ENCODE peak calls at places on chromosomes 1 and 21, in nine cellular contexts. T is heart left ventricle; G is PC-3; B is upper lobe of right lung; H is heart right ventricle; U is keratinocyte; Q is psoas muscle; L is pancreas; Z is CD8-positive, alpha-beta memory T cell. I is an unnamed sample.

GRCh38 chr1:173628888-173629287 is 6.2 kb upstream of the TEX50 start:
- DNase-seq in T (no peak), G (no peak), B (no peak), H (no peak), U (no peak), Q (no peak), L (no peak), Z (no peak), I (no peak)

GRCh38 chr21:44869860-44870747 is 3.4 kb downstream of the PTTG1IP start:
- DNase-seq in T (peak; percentile 46), G (peak; percentile 98), B (peak; percentile 52), H (peak; percentile 57), U (no peak), Q (peak; percentile 63), L (peak; percentile 43), Z (no peak), I (peak; percentile 81)

GRCh38 chr1:108712605-108713150 is at the start of gene FNDC7:
- DNase-seq in T (no peak), G (no peak), B (no peak), H (no peak), U (no peak), Q (no peak), L (no peak), Z (no peak), I (no peak)

GRCh38 chr1:29180497-29181412 is 945 bp downstream of the SRSF4 start:
- DNase-seq in T (no peak), G (peak; percentile 33), B (no peak), H (no peak), U (no peak), Q (no peak), L (no peak), Z (peak; percentile 7), I (no peak)

GRCh38 chr21:34548782-34549376 is 36.9 kb upstream of the KCNE1 start:
- DNase-seq in T (no peak), G (no peak), B (no peak), H (no peak), U (no peak), Q (no peak), L (no peak), Z (no peak), I (no peak)

GRCh38 chr1:56033321-56034037 is 545.9 kb downstream of the PLPP3 start:
- DNase-seq in T (no peak), G (no peak), B (no peak), H (no peak), U (no peak), Q (no peak), L (no peak), Z (no peak), I (no peak)

GRCh38 chr1:60867782-60868181 is 214.6 kb upstream of the NFIA start:
- DNase-seq in T (no peak), G (no peak), B (no peak), H (no peak), U (no peak), Q (no peak), L (no peak), Z (no peak), I (no peak)

GRCh38 chr1:201894343-201895119 is 5.8 kb downstream of the SHISA4 start:
- DNase-seq in T (no peak), G (no peak), B (no peak), H (no peak), U (no peak), Q (no peak), L (no peak), Z (no peak), I (no peak)

GRCh38 chr21:42175110-42175710 is 43.7 kb upstream of the ABCG1 start:
- DNase-seq in T (no peak), G (no peak), B (no peak), H (no peak), U (no peak), Q (no peak), L (no peak), Z (no peak), I (no peak)

GRCh38 chr1:2290171-2290578 is 62.1 kb downstream of the SKI start:
- DNase-seq in T (no peak), G (no peak), B (no peak), H (no peak), U (no peak), Q (no peak), L (no peak), Z (no peak), I (no peak)

GRCh38 chr1:103284270-103284669 is 175.9 kb upstream of the COL11A1 start:
- DNase-seq in T (no peak), G (no peak), B (no peak), H (no peak), U (no peak), Q (no peak), L (no peak), Z (no peak), I (no peak)

GRCh38 chr1:202802998-202803932 is 5.0 kb downstream of the KDM5B start:
- DNase-seq in T (no peak), G (peak; percentile 54), B (no peak), H (no peak), U (no peak), Q (no peak), L (no peak), Z (no peak), I (no peak)

GRCh38 chr1:243475966-243476365 is 220.1 kb downstream of the SDCCAG8 start:
- DNase-seq in T (no peak), G (peak; percentile 16), B (no peak), H (no peak), U (no peak), Q (no peak), L (no peak), Z (no peak), I (no peak)

GRCh38 chr21:35254006-35254751 is 205.1 kb upstream of the RUNX1 start:
- DNase-seq in T (no peak), G (peak; percentile 68), B (no peak), H (no peak), U (no peak), Q (no peak), L (no peak), Z (no peak), I (no peak)

GRCh38 chr1:53450225-53450624 is 9.0 kb upstream of the DMRTB1 start:
- DNase-seq in T (no peak), G (no peak), B (no peak), H (no peak), U (no peak), Q (no peak), L (no peak), Z (no peak), I (no peak)

DNA sequence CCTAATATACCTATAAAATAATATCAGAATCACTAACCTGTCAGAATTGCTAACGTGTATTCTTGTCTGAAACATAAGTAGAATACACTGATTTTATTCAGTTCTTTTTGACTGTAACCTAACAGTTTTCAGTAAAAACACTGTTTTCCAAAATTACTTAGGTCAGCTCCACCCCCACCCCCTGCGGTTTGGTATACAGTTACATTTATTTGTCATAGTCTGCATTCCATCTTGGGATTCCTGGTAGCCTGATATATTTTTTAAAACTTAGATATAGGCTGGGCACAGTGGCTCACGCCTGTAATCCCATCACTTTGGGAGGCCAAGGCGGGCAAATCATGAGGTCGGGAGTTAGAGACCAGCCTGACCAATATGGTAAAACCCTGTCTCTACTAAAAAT is 19.8 kb upstream of the ABCD3 start:
- DNase-seq in T (no peak), G (peak; percentile 9), B (no peak), H (no peak), U (no peak), Q (no peak), L (no peak), Z (no peak), I (no peak)
- H3K4me1 ChIP-seq in T (no peaks in the 10 kb centered on the region), G (peaks cover 6% of the 10 kb centered on the region), B (no peaks in the 10 kb centered on the region), H (no peaks in the 10 kb centered on the region), U (peaks cover 5% of the 10 kb centered on the region), Q (no peaks in the 10 kb centered on the region), L (no peaks in the 10 kb centered on the region), Z (no peaks in the 10 kb centered on the region), I (peaks cover 5% of the 10 kb centered on the region)

DNA sequence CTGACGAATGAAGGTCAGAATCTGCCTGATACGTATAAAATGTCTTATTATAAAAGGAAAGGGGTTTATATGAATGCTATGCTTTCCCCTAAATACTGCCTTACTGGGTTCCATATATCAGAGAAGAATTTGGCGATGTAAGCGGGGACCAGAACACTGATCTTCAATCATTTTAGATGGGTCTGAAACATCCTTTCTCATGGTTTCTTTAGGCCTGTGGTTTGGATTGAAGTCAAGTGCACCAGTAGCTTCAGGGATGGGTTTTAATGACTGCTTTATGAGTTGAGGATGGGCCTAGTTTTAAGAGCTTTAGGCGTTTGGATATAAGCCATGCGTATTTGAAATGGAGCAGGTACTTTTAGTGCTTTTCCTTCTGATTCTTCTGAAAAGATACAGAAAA is 6.9 kb downstream of the FMN2 start:
- DNase-seq in T (no peak), G (peak; percentile 47), B (no peak), H (no peak), U (no peak), Q (no peak), L (no peak), Z (no peak), I (no peak)
- H3K4me1 ChIP-seq in T (peaks cover 1% of the 10 kb centered on the region), G (peaks cover 66% of the 10 kb centered on the region), B (no peaks in the 10 kb centered on the region), H (no peaks in the 10 kb centered on the region), U (no peaks in the 10 kb centered on the region), Q (no peaks in the 10 kb centered on the region), L (no peaks in the 10 kb centered on the region), Z (no peaks in the 10 kb centered on the region), I (peaks cover 2% of the 10 kb centered on the region)

GRCh38 chr1:31700468-31701136 is 3.2 kb downstream of the COL16A1 start:
- DNase-seq in T (no peak), G (no peak), B (no peak), H (no peak), U (peak; percentile 50), Q (no peak), L (no peak), Z (no peak), I (no peak)
- H3K4me1 ChIP-seq in T (peaks cover 57% of the 10 kb centered on the region), G (peaks cover 45% of the 10 kb centered on the region), B (peaks cover 34% of the 10 kb centered on the region), H (peaks cover 17% of the 10 kb centered on the region), U (peaks cover 64% of the 10 kb centered on the region), Q (peaks cover 19% of the 10 kb centered on the region), L (peaks cover 8% of the 10 kb centered on the region), Z (peaks cover 40% of the 10 kb centered on the region), I (peaks cover 58% of the 10 kb centered on the region)

GRCh38 chr1:43560286-43560685 is 29.6 kb downstream of the PTPRF start:
- DNase-seq in T (no peak), G (no peak), B (no peak), H (no peak), U (no peak), Q (no peak), L (no peak), Z (no peak), I (no peak)
- H3K4me1 ChIP-seq in T (peaks cover 4% of the 10 kb centered on the region), G (peaks cover 14% of the 10 kb centered on the region), B (peaks cover 19% of the 10 kb centered on the region), H (no peaks in the 10 kb centered on the region), U (peaks cover 25% of the 10 kb centered on the region), Q (no peaks in the 10 kb centered on the region), L (peaks cover 12% of the 10 kb centered on the region), Z (peaks cover 3% of the 10 kb centered on the region), I (peaks cover 17% of the 10 kb centered on the region)

DNA sequence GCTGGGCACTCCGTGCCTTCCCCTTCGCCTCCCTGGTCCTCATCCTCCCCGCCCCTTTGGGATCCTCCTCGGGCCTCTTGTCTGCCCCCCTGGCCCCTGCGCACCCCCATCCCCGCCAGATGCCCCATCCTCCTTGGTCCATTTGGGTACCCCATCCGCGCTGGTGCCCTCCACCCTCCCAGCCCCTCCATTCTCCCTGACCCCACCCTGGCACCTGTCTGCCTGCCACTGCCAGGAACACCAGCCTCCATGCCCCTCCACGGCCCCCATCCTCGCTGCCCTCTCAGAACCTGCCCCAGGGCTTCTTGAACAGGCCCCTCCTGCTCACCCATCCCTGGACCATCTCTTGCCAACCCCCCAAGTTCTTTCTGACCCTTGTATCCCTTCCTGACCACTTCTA is 717 bp downstream of the ZDHHC18 start:
- DNase-seq in T (no peak), G (no peak), B (no peak), H (no peak), U (no peak), Q (no peak), L (no peak), Z (no peak), I (no peak)
- H3K4me1 ChIP-seq in T (peaks cover 45% of the 10 kb centered on the region), G (peaks cover 46% of the 10 kb centered on the region), B (peaks cover 40% of the 10 kb centered on the region), H (peaks cover 12% of the 10 kb centered on the region), U (peaks cover 30% of the 10 kb centered on the region), Q (peaks cover 18% of the 10 kb centered on the region), L (no peaks in the 10 kb centered on the region), Z (peaks cover 54% of the 10 kb centered on the region), I (peaks cover 14% of the 10 kb centered on the region)

GRCh38 chr1:178189814-178190213 is 95.9 kb downstream of the RASAL2 start:
- DNase-seq in T (no peak), G (peak; percentile 43), B (no peak), H (peak; percentile 46), U (no peak), Q (no peak), L (no peak), Z (no peak), I (no peak)
- H3K4me1 ChIP-seq in T (peaks cover 14% of the 10 kb centered on the region), G (peaks cover 8% of the 10 kb centered on the region), B (peaks cover 17% of the 10 kb centered on the region), H (no peaks in the 10 kb centered on the region), U (peaks cover 8% of the 10 kb centered on the region), Q (no peaks in the 10 kb centered on the region), L (no peaks in the 10 kb centered on the region), Z (no peaks in the 10 kb centered on the region), I (peaks cover 11% of the 10 kb centered on the region)